ENCODE peak calls at places on chromosomes 3 and 15, in seven cellular contexts. T is GM23248; U is CD4-positive, alpha-beta memory T cell; Q is NT2/D1; M is CD4-positive, alpha-beta T cell; Z is endothelial cell of umbilical vein; H is mucosa of descending colon. C is an unnamed sample. For H3K9me3, the result is how much of the 10 kb centered on the place peaks cover.

GRCh38 chr3:191727338-191727737 is 266.4 kb downstream of the PYDC2 start:
- DNase-seq in T (no peak), U (no peak), Q (no peak), M (no peak), Z (no peak), H (no peak), C (no peak)

GRCh38 chr3:186754006-186754405 is 29.4 kb upstream of the EIF4A2 start:
- DNase-seq in H (no peak), M (no peak), U (no peak), Z (no peak), T (no peak), Q (no peak), C (no peak)

GRCh38 chr15:99145005-99145404 is 40.1 kb downstream of the SYNM start:
- DNase-seq in M (no peak), Z (no peak), U (no peak), Q (no peak), H (no peak), T (no peak), C (no peak)

GRCh38 chr3:140545756-140546155 is 132.1 kb upstream of the TRIM42 start:
- DNase-seq in H (no peak), Z (no peak), M (no peak), T (no peak), Q (no peak), U (no peak), C (no peak)

GRCh38 chr3:81758275-81758674 is 3.2 kb downstream of the GBE1 start:
- DNase-seq in U (no peak), T (peak), Q (no peak), M (no peak), Z (peak), H (no peak), C (no peak)

GRCh38 chr3:8637348-8637747 is 7.2 kb downstream of the SSUH2 start:
- DNase-seq in U (no peak), H (no peak), T (no peak), M (no peak), Z (no peak), Q (no peak), C (no peak)

GRCh38 chr3:129398803-129399144 is 29.7 kb downstream of the EFCAB12 start:
- DNase-seq in T (peak), H (peak), M (peak), Z (peak), U (peak), Q (no peak), C (peak)

GRCh38 chr3:14286887-14287496 is 108.4 kb downstream of the LSM3 start:
- DNase-seq in H (no peak), Z (no peak), T (no peak), Q (no peak), U (no peak), M (no peak), C (peak)

GRCh38 chr3:111582114-111582461 is 13.1 kb downstream of the ZBED2 start:
- DNase-seq in M (no peak), U (no peak), Q (no peak), Z (no peak), H (no peak), T (peak), C (no peak)

GRCh38 chr3:99504258-99504657 is 134.1 kb upstream of the COL8A1 start:
- DNase-seq in H (no peak), Z (no peak), M (no peak), Q (no peak), T (peak), U (no peak), C (no peak)

GRCh38 chr15:50830477-50831354 is 65.2 kb upstream of the SPPL2A start:
- DNase-seq in Z (no peak), M (no peak), Q (no peak), T (no peak), U (no peak), H (no peak), C (no peak)

GRCh38 chr15:49235446-49236207 is 65.6 kb downstream of the GALK2 start:
- DNase-seq in T (peak), H (no peak), U (peak), Q (no peak), M (peak), Z (peak), C (no peak)

GRCh38 chr3:76387000-76387399 is 601.7 kb upstream of the ZNF717 start:
- DNase-seq in M (no peak), Z (no peak), H (no peak), U (no peak), Q (no peak), T (no peak), C (no peak)
- H3K9me3 ChIP-seq in M (under half), Z (under half), H (under half), U (under half), Q (under half), T (under half), C (under half)

DNA sequence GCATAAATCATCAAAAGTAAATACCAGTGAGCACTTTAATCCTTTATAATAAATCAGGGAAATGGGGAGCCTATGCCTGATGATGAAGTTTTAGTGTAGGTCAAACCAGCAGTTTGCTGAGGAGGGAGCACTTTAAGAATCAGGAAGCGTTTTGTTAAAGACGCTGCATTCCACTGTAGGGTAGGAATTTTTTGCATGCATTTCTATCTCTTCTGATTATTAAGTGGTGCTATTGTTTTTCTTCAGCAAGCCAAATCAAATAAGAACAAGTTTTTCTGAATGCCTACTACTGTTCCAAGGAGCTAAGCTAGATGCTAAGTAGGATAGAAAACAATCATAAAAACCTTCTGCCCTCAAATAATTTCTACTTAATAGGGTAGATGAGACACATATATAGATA is 781.4 kb downstream of the TBL1XR1 start:
- DNase-seq in U (no peak), Z (no peak), T (no peak), M (no peak), Q (no peak), H (no peak), C (no peak)
- H3K9me3 ChIP-seq in U (under half), Z (under half), T (under half), M (under half), Q (under half), H (under half), C (under half)

GRCh38 chr3:21644268-21644667 is 106.7 kb downstream of the ZNF385D start:
- DNase-seq in H (no peak), M (no peak), Q (no peak), U (no peak), Z (no peak), T (no peak), C (no peak)

GRCh38 chr3:21641959-21642358 is 109.1 kb downstream of the ZNF385D start:
- DNase-seq in T (no peak), M (no peak), H (no peak), U (no peak), Q (no peak), Z (no peak), C (no peak)

GRCh38 chr3:21643752-21644151 is 107.3 kb downstream of the ZNF385D start:
- DNase-seq in Z (no peak), Q (no peak), H (no peak), T (no peak), U (no peak), M (no peak), C (no peak)

GRCh38 chr3:21645121-21645897 is 105.7 kb downstream of the ZNF385D start:
- DNase-seq in T (peak), Z (peak), Q (no peak), U (no peak), M (no peak), H (no peak), C (no peak)

DNA sequence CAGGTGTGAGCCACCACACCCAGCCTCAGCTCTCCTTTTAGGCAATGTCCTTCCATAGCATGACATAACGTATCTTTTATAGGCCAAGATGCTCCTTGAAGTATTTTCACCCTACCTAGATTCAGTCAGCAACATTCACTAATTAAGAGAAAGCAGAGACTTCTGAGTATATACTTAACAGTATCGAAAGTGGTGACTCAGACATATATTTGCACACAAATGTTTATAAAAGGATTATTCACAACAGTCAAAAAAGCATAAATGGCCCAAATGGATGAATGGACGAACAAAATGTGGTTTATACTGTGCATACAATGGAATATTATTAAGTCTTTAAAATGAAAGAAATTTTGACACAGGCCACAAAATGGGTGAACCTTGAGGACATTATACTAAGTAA is 108.6 kb downstream of the ZNF385D start:
- DNase-seq in Q (no peak), T (no peak), H (no peak), Z (no peak), M (no peak), U (no peak), C (no peak)
- H3K9me3 ChIP-seq in Q (under half), T (under half), H (under half), Z (under half), M (under half), U (under half), C (under half)

GRCh38 chr15:27119695-27120266 is 148.8 kb downstream of the GABRG3 start:
- DNase-seq in M (no peak), H (no peak), T (no peak), U (no peak), Q (no peak), Z (no peak), C (no peak)
- H3K9me3 ChIP-seq in M (under half), H (half or more), T (under half), U (under half), Q (under half), Z (under half), C (under half)

DNA sequence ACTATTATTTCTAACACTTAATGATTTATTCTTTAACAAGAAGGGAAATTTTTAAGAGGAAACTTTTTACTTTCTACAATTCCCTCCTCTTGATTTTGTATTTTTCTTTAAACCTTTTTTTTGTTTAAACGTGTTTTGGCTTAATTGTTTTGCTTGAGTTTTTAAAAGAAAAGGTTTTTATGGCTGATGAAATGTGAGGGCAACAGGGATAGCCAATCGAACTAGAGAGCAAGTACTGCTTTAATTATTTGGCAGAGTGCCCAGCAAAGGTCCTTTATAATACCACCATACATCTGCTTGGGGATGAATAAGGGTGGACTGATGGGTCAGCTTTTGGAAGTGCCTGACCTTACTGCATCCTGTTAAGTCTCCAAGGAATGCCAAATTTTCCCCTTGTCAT is 19.6 kb upstream of the MTHFS start:
- DNase-seq in M (no peak), H (no peak), Q (no peak), U (no peak), Z (no peak), T (no peak), C (no peak)
- H3K9me3 ChIP-seq in M (half or more), H (half or more), Q (half or more), U (under half), Z (under half), T (under half), C (under half)

DNA sequence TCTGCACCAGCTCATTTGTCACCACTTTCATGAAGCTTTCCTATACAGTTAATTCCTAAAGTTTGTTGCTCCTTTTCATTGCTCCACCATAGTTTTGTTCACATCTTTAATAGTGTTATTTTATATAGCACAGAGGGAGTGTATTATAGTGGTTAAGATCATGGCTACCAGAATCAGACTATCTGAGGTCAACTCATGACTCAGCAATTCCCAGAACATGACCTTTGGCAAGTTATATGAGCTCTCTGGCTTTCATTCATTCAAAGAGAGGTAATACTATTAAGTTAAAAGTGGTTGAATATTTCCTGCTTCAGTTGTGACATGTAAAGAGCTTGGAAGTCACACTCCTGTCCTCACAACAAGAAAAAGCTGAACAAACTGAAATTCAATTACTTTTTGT is 1073.5 kb downstream of the NAALADL2 start:
- DNase-seq in H (no peak), Q (no peak), T (peak), Z (no peak), U (no peak), M (no peak), C (no peak)
- H3K9me3 ChIP-seq in H (under half), Q (under half), T (under half), Z (under half), U (under half), M (under half), C (under half)